ENCODE peak calls at places on chromosomes 3 and 15, in four cellular contexts. F is cardiac fibroblast, E is suprapubic skin, Q is uterus. W is an unnamed sample.

GRCh38 chr3:56955551-56956131 is 104.8 kb upstream of the SPATA12 start:
- DNase-seq in E (no peak), Q (peak), F (no peak), W (no peak)

GRCh38 chr15:58232273-58233065 is 94.3 kb downstream of the AQP9 start:
- DNase-seq in Q (no peak), F (no peak), E (no peak), W (no peak)

GRCh38 chr15:78195735-78196201 is 38.6 kb downstream of the ACSBG1 start:
- DNase-seq in F (peak), Q (no peak), E (peak), W (no peak)

GRCh38 chr3:71328917-71329316 is 254.6 kb downstream of the FOXP1 start:
- DNase-seq in F (no peak), E (no peak), Q (no peak), W (no peak)

GRCh38 chr15:29131336-29132109 is 138.1 kb downstream of the NSMCE3 start:
- DNase-seq in F (no peak), Q (no peak), E (no peak), W (no peak)

GRCh38 chr3:148075829-148076716 is 621.6 kb upstream of the AGTR1 start:
- DNase-seq in F (peak), E (no peak), Q (no peak), W (no peak)

GRCh38 chr3:79361748-79362378 is 405.9 kb downstream of the ROBO1 start:
- DNase-seq in F (peak), Q (no peak), E (no peak), W (no peak)

GRCh38 chr3:174023445-174023844 is 625.9 kb downstream of the NLGN1 start:
- DNase-seq in E (no peak), Q (no peak), F (no peak), W (no peak)

GRCh38 chr3:32392530-32393302 is 1.1 kb downstream of the CMTM7 start:
- DNase-seq in E (no peak), F (peak), Q (peak), W (peak)

GRCh38 chr3:48502728-48503168 is 1.2 kb downstream of the SHISA5 start:
- DNase-seq in E (no peak), F (no peak), Q (peak), W (no peak)

GRCh38 chr3:64716110-64716509 is 28.3 kb upstream of the ADAMTS9 start:
- DNase-seq in Q (no peak), E (no peak), F (no peak), W (no peak)

GRCh38 chr3:51687472-51688205 is 16.6 kb downstream of the TEX264 start:
- DNase-seq in F (no peak), E (no peak), Q (no peak), W (no peak)

GRCh38 chr3:72070005-72070404 is 285.1 kb upstream of the PROK2 start:
- DNase-seq in F (no peak), E (no peak), Q (no peak), W (no peak)

GRCh38 chr3:172057624-172058023 is 18.2 kb downstream of the FNDC3B start:
- DNase-seq in E (no peak), Q (no peak), F (no peak), W (no peak)

GRCh38 chr3:143825513-143825912 is 22.8 kb downstream of the SLC9A9 start:
- DNase-seq in Q (no peak), E (no peak), F (no peak), W (no peak)

GRCh38 chr3:189057369-189057768 is 114.4 kb upstream of the TPRG1 start:
- DNase-seq in Q (no peak), F (no peak), E (no peak), W (no peak)

GRCh38 chr15:42012937-42013482 is 7.8 kb downstream of the PLA2G4E start:
- DNase-seq in E (no peak), F (no peak), Q (no peak), W (no peak)
- H3K4me3 ChIP-seq in E (no peak), F (no peak), Q (no peak), W (no peak)

GRCh38 chr3:61233828-61234227 is 17.4 kb downstream of the FHIT start:
- DNase-seq in Q (no peak), F (no peak), E (no peak), W (no peak)
- H3K4me3 ChIP-seq in Q (no peak), F (no peak), E (no peak), W (no peak)

GRCh38 chr15:82093774-82094211 is 48.0 kb upstream of the MEX3B start:
- DNase-seq in E (no peak), Q (no peak), F (peak), W (peak)
- H3K4me3 ChIP-seq in E (no peak), Q (no peak), F (peak), W (peak)

DNA sequence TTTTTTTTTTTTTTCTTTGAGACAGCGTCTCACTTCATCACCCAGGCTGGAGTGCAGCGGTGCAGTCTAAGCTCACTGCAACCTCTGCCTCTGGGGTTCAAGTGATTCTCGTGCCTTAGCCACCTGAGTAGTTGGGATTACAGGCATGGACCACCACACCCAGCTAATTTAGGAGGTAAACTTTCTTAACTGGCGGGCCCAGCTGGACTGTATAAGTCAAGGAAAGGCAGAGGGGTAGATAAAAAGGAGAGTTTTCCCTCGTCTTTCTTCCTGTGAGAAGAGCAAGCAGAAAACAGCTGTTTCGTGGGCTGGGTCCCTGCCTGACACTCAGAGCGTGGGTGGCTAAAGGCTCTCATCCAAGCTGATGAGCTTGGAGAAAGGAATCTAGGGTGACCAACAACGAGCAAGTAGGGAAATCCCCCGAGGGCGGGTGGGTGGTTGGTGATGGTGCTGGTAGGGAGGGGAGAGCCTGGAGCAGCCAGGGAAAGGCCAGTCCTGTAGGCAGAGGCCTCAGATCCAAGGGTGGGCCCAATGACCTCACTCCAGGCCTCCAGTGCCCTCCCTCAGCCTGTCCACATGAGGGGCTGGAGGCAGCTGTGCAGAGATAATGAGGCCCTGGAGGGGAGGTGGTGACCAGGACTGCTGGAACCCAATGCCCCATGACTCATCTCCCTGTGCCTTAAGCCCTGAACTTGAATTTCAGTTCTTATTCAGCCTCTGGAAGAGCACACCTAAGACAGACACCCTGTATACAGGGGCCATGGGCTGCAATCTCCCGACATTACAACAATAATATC is 43.1 kb upstream of the LIMD1 start:
- DNase-seq in F (peak), Q (peak), E (peak), W (peak)
- H3K4me3 ChIP-seq in F (no peak), Q (no peak), E (no peak), W (no peak)

GRCh38 chr3:62822905-62823304 is 52.3 kb downstream of the CADPS start:
- DNase-seq in F (no peak), Q (no peak), E (no peak), W (no peak)
- H3K4me3 ChIP-seq in F (no peak), Q (no peak), E (no peak), W (no peak)

DNA sequence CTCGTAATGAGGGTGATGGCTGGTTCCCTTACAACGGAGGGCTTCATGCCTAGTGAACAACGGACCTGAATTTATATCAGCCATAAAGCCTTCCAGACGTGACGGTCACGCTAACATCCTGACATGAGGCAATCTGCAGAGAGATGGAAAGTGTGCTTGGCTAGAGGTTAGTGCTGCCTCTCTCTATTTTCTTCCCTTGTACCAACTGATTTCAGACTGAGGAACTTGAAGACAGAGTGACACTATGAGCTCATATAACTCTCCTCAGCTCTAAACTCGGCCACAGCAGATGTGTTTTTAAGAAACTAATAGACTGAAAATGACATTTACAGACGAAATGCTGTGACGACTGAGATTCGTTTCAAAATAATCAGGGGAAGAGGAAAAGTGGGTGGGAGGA is 122.4 kb downstream of the XXYLT1 start:
- DNase-seq in E (no peak), Q (no peak), F (peak), W (no peak)
- H3K4me3 ChIP-seq in E (no peak), Q (no peak), F (no peak), W (no peak)